ENCODE peak calls at places on chromosomes 1 and 21, in six cellular contexts. X, S, A, B, L and T are unnamed samples.

GRCh38 chr1:91635763-91636162 is 135.1 kb downstream of the CDC7 start:
- DNase-seq in X (no peak), S (no peak), A (no peak), B (no peak), L (no peak), T (no peak)

GRCh38 chr21:40616377-40616704 is 230.6 kb downstream of the DSCAM start:
- DNase-seq in X (no peak), S (no peak), A (no peak), B (no peak), L (no peak), T (no peak)

GRCh38 chr1:145960468-145961108 is 2.8 kb upstream of the LIX1L start:
- DNase-seq in X (peak; percentile 85), S (peak; percentile 70), A (no peak), B (no peak), L (peak; percentile 92), T (peak; percentile 85)

GRCh38 chr1:100543640-100544039 is 5.7 kb downstream of the GPR88 start:
- DNase-seq in X (no peak), S (no peak), A (peak; percentile 48), B (no peak), L (peak; percentile 90), T (no peak)

GRCh38 chr1:93662481-93663190 is 19.0 kb downstream of the BCAR3 start:
- DNase-seq in X (no peak), S (no peak), A (no peak), B (no peak), L (no peak), T (no peak)

GRCh38 chr1:115762792-115763191 is 5.7 kb downstream of the CASQ2 start:
- DNase-seq in X (no peak), S (no peak), A (no peak), B (no peak), L (no peak), T (no peak)

GRCh38 chr1:23529146-23530088 is 1.6 kb downstream of the E2F2 start:
- DNase-seq in X (no peak), S (no peak), A (peak; percentile 51), B (no peak), L (no peak), T (no peak)

GRCh38 chr1:9901148-9902059 is 8.7 kb downstream of the CTNNBIP1 start:
- DNase-seq in X (peak; percentile 75), S (peak; percentile 69), A (no peak), B (no peak), L (no peak), T (peak; percentile 61)

GRCh38 chr1:165858364-165858823 is 31.0 kb downstream of the UCK2 start:
- DNase-seq in X (peak; percentile 32), S (no peak), A (no peak), B (no peak), L (no peak), T (no peak)

GRCh38 chr1:33641099-33641830 is 168.8 kb downstream of the ZSCAN20 start:
- DNase-seq in X (no peak), S (no peak), A (no peak), B (no peak), L (peak; percentile 62), T (no peak)

GRCh38 chr1:71787699-71788098 is 494.6 kb downstream of the NEGR1 start:
- DNase-seq in X (no peak), S (no peak), A (no peak), B (no peak), L (no peak), T (no peak)

GRCh38 chr1:100942304-100943046 is 46.6 kb downstream of the SLC30A7 start:
- DNase-seq in X (no peak), S (no peak), A (no peak), B (no peak), L (no peak), T (no peak)

GRCh38 chr1:248823517-248824001 is 2.2 kb downstream of the SH3BP5L start:
- DNase-seq in X (no peak), S (no peak), A (no peak), B (no peak), L (no peak), T (no peak)

GRCh38 chr1:1173793-1174415 is at the start of gene TTLL10:
- DNase-seq in X (peak; percentile 13), S (no peak), A (no peak), B (no peak), L (peak; percentile 83), T (no peak)

GRCh38 chr1:226276077-226276682 is 32.8 kb downstream of the LIN9 start:
- DNase-seq in X (no peak), S (no peak), A (no peak), B (no peak), L (no peak), T (no peak)

GRCh38 chr1:226274138-226274537 is 34.8 kb downstream of the LIN9 start:
- DNase-seq in X (no peak), S (no peak), A (no peak), B (no peak), L (no peak), T (no peak)

GRCh38 chr1:226277897-226278296 is 31.1 kb downstream of the LIN9 start:
- DNase-seq in X (no peak), S (no peak), A (no peak), B (no peak), L (no peak), T (no peak)

GRCh38 chr1:226279498-226279897 is 29.5 kb downstream of the LIN9 start:
- DNase-seq in X (no peak), S (no peak), A (no peak), B (no peak), L (no peak), T (no peak)

DNA sequence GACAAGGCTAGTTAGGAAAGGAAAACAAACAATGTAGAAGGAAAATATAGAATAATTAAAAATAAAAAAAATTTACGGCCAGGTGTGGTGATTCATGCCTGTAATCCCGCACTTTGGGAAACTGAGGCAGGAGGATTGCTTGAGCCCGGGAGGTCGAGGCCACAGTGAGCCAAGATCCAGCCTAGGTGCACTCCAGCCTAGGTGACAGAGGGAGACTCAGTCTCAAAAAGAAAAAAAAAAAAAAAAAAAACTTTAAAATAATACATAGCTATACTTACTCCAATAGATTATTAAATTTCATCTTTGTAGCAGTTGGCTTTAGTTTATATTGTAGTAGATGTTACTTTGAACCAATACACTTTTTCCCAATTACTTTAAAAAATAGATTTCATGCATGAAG is 32.0 kb downstream of the LIN9 start:
- DNase-seq in X (no peak), S (no peak), A (no peak), B (no peak), L (no peak), T (no peak)
- H3K4me1 ChIP-seq in X (peaks cover 34% of the 10 kb centered on the region), S (no peaks in the 10 kb centered on the region), A (no peaks in the 10 kb centered on the region), B (no peaks in the 10 kb centered on the region), L (no peaks in the 10 kb centered on the region), T (no peaks in the 10 kb centered on the region)

GRCh38 chr1:96979869-96980268 is 258.3 kb downstream of the PTBP2 start:
- DNase-seq in X (no peak), S (no peak), A (no peak), B (no peak), L (no peak), T (no peak)

GRCh38 chr1:96980448-96980847 is 258.9 kb downstream of the PTBP2 start:
- DNase-seq in X (no peak), S (no peak), A (no peak), B (no peak), L (no peak), T (no peak)

GRCh38 chr1:96987186-96987703 is 265.7 kb downstream of the PTBP2 start:
- DNase-seq in X (no peak), S (no peak), A (no peak), B (no peak), L (no peak), T (no peak)

GRCh38 chr1:96981181-96981580 is 259.6 kb downstream of the PTBP2 start:
- DNase-seq in X (no peak), S (no peak), A (no peak), B (no peak), L (no peak), T (no peak)

GRCh38 chr1:96983866-96984265 is 262.3 kb downstream of the PTBP2 start:
- DNase-seq in X (no peak), S (no peak), A (no peak), B (no peak), L (no peak), T (no peak)
- TF ChIP-seq CTCF in X (no peak), S (no peak), A (no peak), B (no peak), L (no peak), T (no peak)

DNA sequence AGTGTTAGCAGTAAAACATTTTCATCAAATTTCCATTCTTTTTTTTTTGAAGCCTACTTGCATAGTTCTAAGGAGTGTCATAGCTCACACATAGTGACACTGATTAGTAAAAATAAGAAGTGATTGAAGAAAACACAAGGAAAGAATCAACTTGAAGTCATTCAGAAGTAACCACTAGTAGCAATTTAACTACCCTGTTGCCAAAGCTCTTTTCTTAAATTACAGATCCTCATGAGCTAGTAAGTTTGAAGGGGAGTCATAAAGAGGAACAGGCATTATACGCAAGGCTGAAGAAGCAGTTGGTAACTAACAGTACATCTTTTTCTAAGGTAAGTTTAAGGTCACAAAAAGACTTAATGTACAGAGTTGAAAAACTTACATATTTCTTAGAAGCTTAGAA is 332.2 kb downstream of the CHRM3 start:
- DNase-seq in X (no peak), S (no peak), A (no peak), B (no peak), L (no peak), T (no peak)
- H3K27ac ChIP-seq in X (no peak overlapping the region), S (peak overlapping the region; percentile 64), A (no peak overlapping the region), B (no peak overlapping the region), L (no peak overlapping the region), T (no peak overlapping the region)

GRCh38 chr21:25638634-25639166 is 358 bp upstream of the JAM2 start:
- DNase-seq in X (no peak), S (no peak), A (no peak), B (no peak), L (no peak), T (no peak)

GRCh38 chr21:25637846-25638245 is 1.2 kb upstream of the JAM2 start:
- DNase-seq in X (no peak), S (no peak), A (no peak), B (no peak), L (no peak), T (no peak)

GRCh38 chr21:25639167-25639921 is at the start of gene JAM2:
- DNase-seq in X (peak; percentile 62), S (no peak), A (peak; percentile 46), B (no peak), L (peak; percentile 75), T (no peak)

GRCh38 chr21:25640671-25641292 is 1.7 kb downstream of the JAM2 start:
- DNase-seq in X (no peak), S (no peak), A (no peak), B (no peak), L (no peak), T (no peak)

DNA sequence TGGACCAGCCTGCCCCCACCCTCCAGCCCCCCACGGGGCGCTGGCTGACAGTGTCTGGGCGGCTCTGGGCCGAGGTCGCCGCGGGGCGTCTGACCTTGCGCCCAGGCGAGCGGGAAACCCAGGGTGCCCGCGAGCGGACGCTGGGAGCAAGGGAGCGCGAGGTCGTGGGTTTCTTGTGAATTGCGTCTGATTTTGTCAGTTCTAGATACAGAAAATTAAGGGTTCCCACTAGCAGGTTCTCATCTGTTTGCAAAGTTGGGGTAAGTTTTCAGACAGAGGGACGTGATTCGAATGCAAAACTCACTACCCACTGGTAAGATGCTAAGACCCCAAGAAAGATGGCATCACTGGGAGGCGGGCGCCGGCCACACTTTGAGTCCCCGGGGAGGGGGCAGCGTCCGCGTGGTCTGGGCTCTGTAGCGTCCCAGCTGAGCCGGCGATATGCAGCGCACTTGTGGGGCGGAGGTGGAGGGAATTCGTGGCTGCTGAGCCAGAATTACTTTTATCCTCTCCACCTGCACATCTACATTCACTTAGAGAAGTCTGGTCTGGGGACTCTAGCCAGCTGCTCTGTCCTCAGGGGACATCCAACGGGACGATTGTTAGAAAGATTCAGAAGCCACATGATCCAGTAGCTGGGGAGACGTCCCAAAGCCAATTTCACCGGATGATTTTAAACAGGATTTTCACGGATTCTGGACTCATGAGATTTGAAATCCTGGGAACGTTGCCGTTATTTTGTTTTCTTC is 1.0 kb downstream of the JAM2 start:
- DNase-seq in X (peak; percentile 38), S (no peak), A (no peak), B (no peak), L (peak; percentile 74), T (no peak)
- H3K4me1 ChIP-seq in X (peaks cover 46% of the 10 kb centered on the region), S (peaks cover 11% of the 10 kb centered on the region), A (no peaks in the 10 kb centered on the region), B (peaks cover 8% of the 10 kb centered on the region), L (peaks cover 10% of the 10 kb centered on the region), T (peaks cover 16% of the 10 kb centered on the region)